ENCODE peak calls at places on chromosome 22, in nine cellular contexts. V is cerebellum, J is skeletal muscle cell, U is globus pallidus, B is left colon, C is B cell, Q is SK-MEL-5, L is RCC 7860, O is Karpas-422. N is an unnamed sample.

GRCh38 chr22:28771195-28771791 is 1.2 kb upstream of the CCDC117 start:
- DNase-seq in C (no peak), Q (peak), V (no peak), B (no peak), J (no peak), O (no peak), L (no peak), U (no peak), N (no peak)

GRCh38 chr22:27719535-27720227 is 81.9 kb downstream of the MN1 start:
- DNase-seq in O (peak), L (no peak), B (peak), U (peak), J (no peak), V (no peak), Q (peak), C (no peak), N (no peak)

GRCh38 chr22:25970996-25971811 is 198.1 kb upstream of the SEZ6L start:
- DNase-seq in C (no peak), J (no peak), V (peak), B (no peak), U (no peak), O (no peak), L (no peak), Q (no peak), N (no peak)

GRCh38 chr22:29055192-29055830 is 6.3 kb downstream of the C22orf31 start:
- DNase-seq in Q (no peak), V (no peak), L (no peak), C (no peak), U (no peak), B (no peak), O (no peak), J (no peak), N (no peak)

GRCh38 chr22:18113680-18114394 is 3.2 kb downstream of the TUBA8 start:
- DNase-seq in O (no peak), U (no peak), C (no peak), B (no peak), L (no peak), V (no peak), Q (no peak), J (no peak), N (no peak)

GRCh38 chr22:31537019-31537535 is 40.7 kb downstream of the SFI1 start:
- DNase-seq in L (no peak), J (no peak), O (no peak), V (no peak), U (no peak), Q (no peak), B (no peak), C (no peak), N (peak)

GRCh38 chr22:28899199-28899853 is 16.0 kb downstream of the ZNRF3 start:
- DNase-seq in U (no peak), O (no peak), B (no peak), J (no peak), V (no peak), Q (no peak), C (no peak), L (peak), N (no peak)

GRCh38 chr22:24068717-24069116 is 57.6 kb downstream of the CABIN1 start:
- DNase-seq in V (no peak), L (no peak), C (peak), J (no peak), Q (no peak), O (no peak), U (peak), B (no peak), N (peak)

GRCh38 chr22:44567846-44568493 is 69.9 kb upstream of the RTL6 start:
- DNase-seq in J (no peak), L (no peak), U (no peak), B (no peak), V (no peak), C (no peak), Q (peak), O (peak), N (peak)

GRCh38 chr22:44906999-44907644 is 102.7 kb downstream of the PHF21B start:
- DNase-seq in O (no peak), V (no peak), U (no peak), B (peak), L (no peak), Q (no peak), C (peak), J (no peak), N (no peak)

GRCh38 chr22:35384973-35385588 is 4.2 kb downstream of the HMOX1 start:
- DNase-seq in L (no peak), U (no peak), V (no peak), J (no peak), O (no peak), B (no peak), C (no peak), Q (no peak), N (no peak)

GRCh38 chr22:23182289-23183106 is 2.2 kb downstream of the BCR start:
- DNase-seq in Q (no peak), J (no peak), V (peak), L (peak), O (peak), C (peak), B (no peak), U (no peak), N (peak)

GRCh38 chr22:29031236-29031982 is 30.2 kb downstream of the C22orf31 start:
- DNase-seq in B (peak), L (peak), Q (peak), J (peak), U (no peak), V (no peak), C (no peak), O (no peak), N (peak)

GRCh38 chr22:17990942-17991341 is 33.4 kb downstream of the MICAL3 start:
- DNase-seq in V (peak), U (no peak), Q (no peak), B (peak), C (no peak), O (no peak), L (no peak), J (no peak), N (no peak)

GRCh38 chr22:29531419-29531818 is 22.1 kb downstream of the THOC5 start:
- DNase-seq in O (no peak), Q (no peak), C (no peak), J (no peak), V (no peak), U (no peak), B (no peak), L (no peak), N (no peak)

GRCh38 chr22:34113381-34113780 is 193.1 kb upstream of the LARGE1 start:
- DNase-seq in J (no peak), U (no peak), C (no peak), O (no peak), Q (peak), V (no peak), B (no peak), L (no peak), N (no peak)

GRCh38 chr22:39496131-39496838 is 5.8 kb upstream of the MIEF1 start:
- DNase-seq in B (peak), Q (peak), L (peak), U (peak), J (no peak), C (peak), V (peak), O (peak), N (peak)

GRCh38 chr22:48855013-48855412 is 972.7 kb downstream of the BRD1 start:
- DNase-seq in O (no peak), B (no peak), J (no peak), Q (no peak), U (no peak), L (no peak), V (no peak), C (no peak), N (no peak)

GRCh38 chr22:37830093-37830842 is 7.1 kb downstream of the GALR3 start:
- DNase-seq in V (no peak), O (no peak), U (no peak), B (no peak), Q (no peak), C (no peak), J (no peak), L (no peak), N (no peak)

GRCh38 chr22:36478966-36479365 is 2.5 kb downstream of the TXN2 start:
- DNase-seq in V (no peak), B (no peak), U (no peak), L (no peak), O (no peak), J (no peak), Q (no peak), C (no peak), N (no peak)

GRCh38 chr22:35467788-35468187 is 67.8 kb downstream of the MCM5 start:
- DNase-seq in L (no peak), O (no peak), B (peak), V (peak), C (no peak), J (no peak), Q (peak), U (peak), N (peak)

GRCh38 chr22:31753005-31753633 is 700 bp upstream of the DEPDC5 start:
- DNase-seq in J (no peak), B (peak), L (no peak), V (peak), U (no peak), C (no peak), O (no peak), Q (peak), N (no peak)

GRCh38 chr22:49091451-49091850 is 736.2 kb downstream of the BRD1 start:
- DNase-seq in L (no peak), J (no peak), O (no peak), V (no peak), Q (no peak), B (no peak), U (no peak), C (no peak), N (no peak)

GRCh38 chr22:19446603-19447387 is 716 bp downstream of the C22orf39 start:
- DNase-seq in V (no peak), C (no peak), O (no peak), U (no peak), J (no peak), L (no peak), B (no peak), Q (no peak), N (no peak)

GRCh38 chr22:43060213-43060612 is 29.0 kb downstream of the TTLL1 start:
- DNase-seq in L (no peak), U (no peak), J (no peak), B (no peak), V (no peak), Q (peak), C (no peak), O (peak), N (peak)

GRCh38 chr22:30855677-30856518 is 112.7 kb downstream of the MORC2 start:
- DNase-seq in C (no peak), J (no peak), Q (no peak), O (no peak), U (no peak), V (peak), L (no peak), B (no peak), N (no peak)

GRCh38 chr22:37745548-37746365 is 48.9 kb downstream of the TRIOBP start:
- DNase-seq in O (peak), U (peak), C (peak), B (peak), L (peak), J (no peak), V (peak), Q (peak), N (peak)

GRCh38 chr22:45984316-45984916 is 7.5 kb upstream of the WNT7B start:
- DNase-seq in C (no peak), L (no peak), O (no peak), B (no peak), U (no peak), J (no peak), V (no peak), Q (no peak), N (no peak)

GRCh38 chr22:41821449-41822030 is 11.4 kb upstream of the SREBF2 start:
- DNase-seq in C (no peak), B (no peak), Q (no peak), U (no peak), V (no peak), L (no peak), J (no peak), O (no peak), N (no peak)

GRCh38 chr22:38901111-38901641 is 29.2 kb upstream of the CBX6 start:
- DNase-seq in V (no peak), C (no peak), J (no peak), L (no peak), O (no peak), Q (no peak), B (no peak), U (no peak), N (no peak)

GRCh38 chr22:20776624-20777405 is 2.9 kb downstream of the SERPIND1 start:
- DNase-seq in J (no peak), L (no peak), B (no peak), U (no peak), C (no peak), O (no peak), V (no peak), Q (no peak), N (no peak)

GRCh38 chr22:42743501-42743991 is 22.9 kb upstream of the A4GALT start:
- DNase-seq in L (no peak), V (no peak), C (no peak), B (peak), U (no peak), O (no peak), J (peak), Q (no peak), N (peak)

GRCh38 chr22:37267128-37267587 is 15.2 kb upstream of the CYTH4 start:
- DNase-seq in V (no peak), U (no peak), O (peak), C (peak), J (no peak), L (peak), Q (peak), B (no peak), N (peak)

GRCh38 chr22:50670914-50671538 is 1.6 kb upstream of the SHANK3 start:
- DNase-seq in O (no peak), J (no peak), B (no peak), L (no peak), V (no peak), U (no peak), C (no peak), Q (no peak), N (no peak)

GRCh38 chr22:49976439-49977175 is 16.0 kb downstream of the PIM3 start:
- DNase-seq in L (no peak), O (peak), C (peak), J (no peak), Q (no peak), B (no peak), V (no peak), U (no peak), N (no peak)

GRCh38 chr22:24236656-24237055 is 8.2 kb downstream of the GGT5 start:
- DNase-seq in L (no peak), J (no peak), Q (no peak), U (no peak), C (no peak), B (no peak), V (no peak), O (no peak), N (no peak)

GRCh38 chr22:36162127-36163034 is 1.8 kb upstream of the APOL3 start:
- DNase-seq in L (no peak), C (peak), U (no peak), B (no peak), V (no peak), J (no peak), O (no peak), Q (no peak), N (no peak)

GRCh38 chr22:23315341-23315917 is 135.1 kb downstream of the BCR start:
- DNase-seq in C (peak), V (peak), U (peak), L (peak), Q (peak), O (peak), J (peak), B (no peak), N (peak)